ENCODE peak calls at places on chromosome 5, in five cellular contexts. H, D, N, B and S are unnamed samples.

GRCh38 chr5:50575745-50576144 is 90.7 kb upstream of the PARP8 start:
- DNase-seq in D (no peak), B (no peak), H (no peak), N (no peak), S (no peak)

GRCh38 chr5:114473541-114473940 is 111.7 kb downstream of the KCNN2 start:
- DNase-seq in D (no peak), B (no peak), H (no peak), N (no peak), S (no peak)

GRCh38 chr5:44046581-44047327 is 342.5 kb downstream of the FGF10 start:
- DNase-seq in D (no peak), B (no peak), N (no peak), H (no peak), S (no peak)

GRCh38 chr5:135578685-135579341 is at the start of gene CXCL14:
- DNase-seq in D (no peak), B (peak), N (no peak), H (no peak), S (no peak)

GRCh38 chr5:1217596-1218206 is 7.5 kb upstream of the SLC6A18 start:
- DNase-seq in H (no peak), D (no peak), N (no peak), B (peak), S (no peak)

GRCh38 chr5:31768046-31768445 is 129.1 kb downstream of the PDZD2 start:
- DNase-seq in H (no peak), B (no peak), D (no peak), N (no peak), S (no peak)

GRCh38 chr5:59021837-59022514 is 439.1 kb downstream of the RAB3C start:
- DNase-seq in D (no peak), H (no peak), N (no peak), B (no peak), S (peak)

GRCh38 chr5:56123531-56124243 is 109.4 kb downstream of the ANKRD55 start:
- DNase-seq in N (peak), B (peak), H (no peak), D (peak), S (no peak)

GRCh38 chr5:124342027-124342471 is 404.4 kb downstream of the ZNF608 start:
- DNase-seq in N (no peak), H (no peak), B (no peak), D (no peak), S (peak)

GRCh38 chr5:154860123-154860522 is 1.7 kb downstream of the CNOT8 start:
- DNase-seq in B (peak), D (no peak), N (no peak), H (no peak), S (no peak)

GRCh38 chr5:56676091-56676768 is 139.1 kb upstream of the MAP3K1 start:
- DNase-seq in H (no peak), N (no peak), D (no peak), B (no peak), S (no peak)

GRCh38 chr5:91155238-91155637 is 227.9 kb downstream of the ARRDC3 start:
- DNase-seq in H (no peak), D (no peak), N (no peak), B (no peak), S (no peak)

GRCh38 chr5:89120719-89121118 is 237.7 kb upstream of the MEF2C start:
- DNase-seq in D (no peak), N (no peak), H (no peak), B (no peak), S (no peak)

GRCh38 chr5:126693806-126694205 is 83.1 kb upstream of the LMNB1 start:
- DNase-seq in B (no peak), D (no peak), N (no peak), H (no peak), S (peak)

GRCh38 chr5:128736567-128736966 is 198.5 kb upstream of the FBN2 start:
- DNase-seq in N (no peak), H (no peak), D (no peak), B (no peak), S (peak)

GRCh38 chr5:139662617-139663016 is 14.5 kb downstream of the CXXC5 start:
- DNase-seq in H (no peak), D (no peak), B (no peak), N (no peak), S (no peak)

GRCh38 chr5:145484195-145484594 is 350.9 kb downstream of the PRELID2 start:
- DNase-seq in N (no peak), B (no peak), D (no peak), H (no peak), S (no peak)

GRCh38 chr5:170496629-170497028 is 7.2 kb upstream of the KCNIP1 start:
- DNase-seq in B (no peak), N (no peak), D (no peak), H (no peak), S (no peak)

GRCh38 chr5:122352331-122352730 is 40.3 kb downstream of the SNCAIP start:
- DNase-seq in N (no peak), D (no peak), B (no peak), H (no peak), S (no peak)

GRCh38 chr5:168273056-168273980 is 18.1 kb upstream of the WWC1 start:
- DNase-seq in D (no peak), B (no peak), N (no peak), H (no peak), S (no peak)

GRCh38 chr5:31987985-31988710 is 186.0 kb downstream of the GOLPH3 start:
- DNase-seq in D (no peak), B (peak), N (peak), H (no peak), S (no peak)

GRCh38 chr5:98432378-98432777 is 341.1 kb upstream of the RGMB start:
- DNase-seq in D (no peak), H (no peak), B (no peak), N (no peak), S (no peak)

GRCh38 chr5:1973391-1974013 is 90.8 kb upstream of the IRX4 start:
- DNase-seq in H (no peak), D (no peak), N (no peak), B (no peak), S (no peak)